ENCODE peak calls at places on chromosome 20, in four cellular contexts. One of them, this sample, is unnamed.

GRCh38 chr20:42082611-42083010 is 464.4 kb upstream of the CHD6 start:
- DNase-seq in stimulated activated CD8-positive, alpha-beta memory T cell treated with anti-CD3 and anti-CD28 coated beads, Interleukin-7, amount 100 ng/mL, for 48 hours: no peak
- DNase-seq in activated effector memory CD4-positive, alpha-beta T cell treated with Interleukin-2 at 50 U/mL for 16 hours: no peak
- DNase-seq in NCI-H2081: no peak
- DNase-seq in this sample: no peak

GRCh38 chr20:58891686-58892125 is 39.2 kb downstream of the GNAS start:
- DNase-seq in stimulated activated CD8-positive, alpha-beta memory T cell treated with anti-CD3 and anti-CD28 coated beads, Interleukin-7, amount 100 ng/mL, for 48 hours: no peak
- DNase-seq in activated effector memory CD4-positive, alpha-beta T cell treated with Interleukin-2 at 50 U/mL for 16 hours: peak; percentile 19
- DNase-seq in NCI-H2081: peak; percentile 52
- DNase-seq in this sample: peak; percentile 27

GRCh38 chr20:49479785-49480184 is 2.7 kb downstream of the KCNB1 start:
- DNase-seq in stimulated activated CD8-positive, alpha-beta memory T cell treated with anti-CD3 and anti-CD28 coated beads, Interleukin-7, amount 100 ng/mL, for 48 hours: no peak
- DNase-seq in activated effector memory CD4-positive, alpha-beta T cell treated with Interleukin-2 at 50 U/mL for 16 hours: no peak
- DNase-seq in NCI-H2081: no peak
- DNase-seq in this sample: no peak

GRCh38 chr20:44734938-44735337 is 10.7 kb upstream of the KCNK15 start:
- DNase-seq in stimulated activated CD8-positive, alpha-beta memory T cell treated with anti-CD3 and anti-CD28 coated beads, Interleukin-7, amount 100 ng/mL, for 48 hours: no peak
- DNase-seq in activated effector memory CD4-positive, alpha-beta T cell treated with Interleukin-2 at 50 U/mL for 16 hours: no peak
- DNase-seq in NCI-H2081: no peak
- DNase-seq in this sample: no peak

GRCh38 chr20:9301129-9302072 is 213.0 kb upstream of the LAMP5 start:
- DNase-seq in stimulated activated CD8-positive, alpha-beta memory T cell treated with anti-CD3 and anti-CD28 coated beads, Interleukin-7, amount 100 ng/mL, for 48 hours: no peak
- DNase-seq in activated effector memory CD4-positive, alpha-beta T cell treated with Interleukin-2 at 50 U/mL for 16 hours: no peak
- DNase-seq in NCI-H2081: peak; percentile 47
- DNase-seq in this sample: no peak

GRCh38 chr20:17630151-17630805 is 51.8 kb downstream of the RRBP1 start:
- DNase-seq in stimulated activated CD8-positive, alpha-beta memory T cell treated with anti-CD3 and anti-CD28 coated beads, Interleukin-7, amount 100 ng/mL, for 48 hours: no peak
- DNase-seq in activated effector memory CD4-positive, alpha-beta T cell treated with Interleukin-2 at 50 U/mL for 16 hours: no peak
- DNase-seq in NCI-H2081: no peak
- DNase-seq in this sample: no peak

GRCh38 chr20:21509597-21510331 is 4.1 kb downstream of the NKX2-2 start:
- DNase-seq in stimulated activated CD8-positive, alpha-beta memory T cell treated with anti-CD3 and anti-CD28 coated beads, Interleukin-7, amount 100 ng/mL, for 48 hours: no peak
- DNase-seq in activated effector memory CD4-positive, alpha-beta T cell treated with Interleukin-2 at 50 U/mL for 16 hours: no peak
- DNase-seq in NCI-H2081: no peak
- DNase-seq in this sample: no peak

GRCh38 chr20:64063389-64064144 is 569 bp downstream of the TCEA2 start:
- DNase-seq in stimulated activated CD8-positive, alpha-beta memory T cell treated with anti-CD3 and anti-CD28 coated beads, Interleukin-7, amount 100 ng/mL, for 48 hours: peak; percentile 25
- DNase-seq in activated effector memory CD4-positive, alpha-beta T cell treated with Interleukin-2 at 50 U/mL for 16 hours: no peak
- DNase-seq in NCI-H2081: no peak
- DNase-seq in this sample: no peak

GRCh38 chr20:4046311-4046924 is 31.1 kb upstream of the RNF24 start:
- DNase-seq in stimulated activated CD8-positive, alpha-beta memory T cell treated with anti-CD3 and anti-CD28 coated beads, Interleukin-7, amount 100 ng/mL, for 48 hours: no peak
- DNase-seq in activated effector memory CD4-positive, alpha-beta T cell treated with Interleukin-2 at 50 U/mL for 16 hours: no peak
- DNase-seq in NCI-H2081: no peak
- DNase-seq in this sample: no peak

GRCh38 chr20:41139227-41140093 is 2.1 kb downstream of the PLCG1 start:
- DNase-seq in stimulated activated CD8-positive, alpha-beta memory T cell treated with anti-CD3 and anti-CD28 coated beads, Interleukin-7, amount 100 ng/mL, for 48 hours: no peak
- DNase-seq in activated effector memory CD4-positive, alpha-beta T cell treated with Interleukin-2 at 50 U/mL for 16 hours: no peak
- DNase-seq in NCI-H2081: no peak
- DNase-seq in this sample: no peak

GRCh38 chr20:11193241-11193640 is 519.4 kb upstream of the JAG1 start:
- DNase-seq in stimulated activated CD8-positive, alpha-beta memory T cell treated with anti-CD3 and anti-CD28 coated beads, Interleukin-7, amount 100 ng/mL, for 48 hours: no peak
- DNase-seq in activated effector memory CD4-positive, alpha-beta T cell treated with Interleukin-2 at 50 U/mL for 16 hours: no peak
- DNase-seq in NCI-H2081: no peak
- DNase-seq in this sample: no peak

GRCh38 chr20:48769111-48769879 is 58.5 kb downstream of the PREX1 start:
- DNase-seq in stimulated activated CD8-positive, alpha-beta memory T cell treated with anti-CD3 and anti-CD28 coated beads, Interleukin-7, amount 100 ng/mL, for 48 hours: peak; percentile 98
- DNase-seq in activated effector memory CD4-positive, alpha-beta T cell treated with Interleukin-2 at 50 U/mL for 16 hours: peak; percentile 66
- DNase-seq in NCI-H2081: no peak
- DNase-seq in this sample: peak; percentile 88

GRCh38 chr20:3316131-3316530 is 77.1 kb upstream of the SLC4A11 start:
- DNase-seq in stimulated activated CD8-positive, alpha-beta memory T cell treated with anti-CD3 and anti-CD28 coated beads, Interleukin-7, amount 100 ng/mL, for 48 hours: no peak
- DNase-seq in activated effector memory CD4-positive, alpha-beta T cell treated with Interleukin-2 at 50 U/mL for 16 hours: no peak
- DNase-seq in NCI-H2081: no peak
- DNase-seq in this sample: no peak

GRCh38 chr20:61328906-61329558 is 77.0 kb downstream of the CDH4 start:
- DNase-seq in stimulated activated CD8-positive, alpha-beta memory T cell treated with anti-CD3 and anti-CD28 coated beads, Interleukin-7, amount 100 ng/mL, for 48 hours: no peak
- DNase-seq in activated effector memory CD4-positive, alpha-beta T cell treated with Interleukin-2 at 50 U/mL for 16 hours: peak; percentile 1
- DNase-seq in NCI-H2081: no peak
- DNase-seq in this sample: peak; percentile 20

GRCh38 chr20:44136579-44136978 is 50.4 kb downstream of the JPH2 start:
- DNase-seq in stimulated activated CD8-positive, alpha-beta memory T cell treated with anti-CD3 and anti-CD28 coated beads, Interleukin-7, amount 100 ng/mL, for 48 hours: no peak
- DNase-seq in activated effector memory CD4-positive, alpha-beta T cell treated with Interleukin-2 at 50 U/mL for 16 hours: no peak
- DNase-seq in NCI-H2081: no peak
- DNase-seq in this sample: no peak

GRCh38 chr20:43658068-43658722 is 8.7 kb upstream of the MYBL2 start:
- DNase-seq in stimulated activated CD8-positive, alpha-beta memory T cell treated with anti-CD3 and anti-CD28 coated beads, Interleukin-7, amount 100 ng/mL, for 48 hours: peak; percentile 47
- DNase-seq in activated effector memory CD4-positive, alpha-beta T cell treated with Interleukin-2 at 50 U/mL for 16 hours: no peak
- DNase-seq in NCI-H2081: no peak
- DNase-seq in this sample: no peak

GRCh38 chr20:48722737-48723191 is 105.0 kb downstream of the PREX1 start:
- DNase-seq in stimulated activated CD8-positive, alpha-beta memory T cell treated with anti-CD3 and anti-CD28 coated beads, Interleukin-7, amount 100 ng/mL, for 48 hours: no peak
- DNase-seq in activated effector memory CD4-positive, alpha-beta T cell treated with Interleukin-2 at 50 U/mL for 16 hours: no peak
- DNase-seq in NCI-H2081: no peak
- DNase-seq in this sample: no peak

GRCh38 chr20:407953-408842 is at the start of gene RBCK1:
- DNase-seq in stimulated activated CD8-positive, alpha-beta memory T cell treated with anti-CD3 and anti-CD28 coated beads, Interleukin-7, amount 100 ng/mL, for 48 hours: peak; percentile 79
- DNase-seq in activated effector memory CD4-positive, alpha-beta T cell treated with Interleukin-2 at 50 U/mL for 16 hours: peak; percentile 89
- DNase-seq in NCI-H2081: peak; percentile 76
- DNase-seq in this sample: peak; percentile 94

GRCh38 chr20:62860924-62861691 is 514 bp downstream of the TCFL5 start:
- DNase-seq in stimulated activated CD8-positive, alpha-beta memory T cell treated with anti-CD3 and anti-CD28 coated beads, Interleukin-7, amount 100 ng/mL, for 48 hours: no peak
- DNase-seq in activated effector memory CD4-positive, alpha-beta T cell treated with Interleukin-2 at 50 U/mL for 16 hours: peak; percentile 34
- DNase-seq in NCI-H2081: no peak
- DNase-seq in this sample: peak; percentile 51

GRCh38 chr20:1568166-1568490 is 10.6 kb upstream of the SIRPD start:
- DNase-seq in stimulated activated CD8-positive, alpha-beta memory T cell treated with anti-CD3 and anti-CD28 coated beads, Interleukin-7, amount 100 ng/mL, for 48 hours: no peak
- DNase-seq in activated effector memory CD4-positive, alpha-beta T cell treated with Interleukin-2 at 50 U/mL for 16 hours: no peak
- DNase-seq in NCI-H2081: no peak
- DNase-seq in this sample: no peak

GRCh38 chr20:41365785-41366545 is 653 bp downstream of the EMILIN3 start:
- DNase-seq in stimulated activated CD8-positive, alpha-beta memory T cell treated with anti-CD3 and anti-CD28 coated beads, Interleukin-7, amount 100 ng/mL, for 48 hours: no peak
- DNase-seq in activated effector memory CD4-positive, alpha-beta T cell treated with Interleukin-2 at 50 U/mL for 16 hours: no peak
- DNase-seq in NCI-H2081: peak; percentile 6
- DNase-seq in this sample: no peak

GRCh38 chr20:64245746-64246595 is 9.6 kb upstream of the PCMTD2 start:
- DNase-seq in stimulated activated CD8-positive, alpha-beta memory T cell treated with anti-CD3 and anti-CD28 coated beads, Interleukin-7, amount 100 ng/mL, for 48 hours: no peak
- DNase-seq in activated effector memory CD4-positive, alpha-beta T cell treated with Interleukin-2 at 50 U/mL for 16 hours: no peak
- DNase-seq in NCI-H2081: no peak
- DNase-seq in this sample: no peak

GRCh38 chr20:36775826-36776225 is 2.3 kb upstream of the DSN1 start:
- DNase-seq in stimulated activated CD8-positive, alpha-beta memory T cell treated with anti-CD3 and anti-CD28 coated beads, Interleukin-7, amount 100 ng/mL, for 48 hours: no peak
- DNase-seq in activated effector memory CD4-positive, alpha-beta T cell treated with Interleukin-2 at 50 U/mL for 16 hours: no peak
- DNase-seq in NCI-H2081: no peak
- DNase-seq in this sample: no peak

GRCh38 chr20:16922834-16923233 is 174.7 kb downstream of the OTOR start:
- DNase-seq in stimulated activated CD8-positive, alpha-beta memory T cell treated with anti-CD3 and anti-CD28 coated beads, Interleukin-7, amount 100 ng/mL, for 48 hours: no peak
- DNase-seq in activated effector memory CD4-positive, alpha-beta T cell treated with Interleukin-2 at 50 U/mL for 16 hours: no peak
- DNase-seq in NCI-H2081: no peak
- DNase-seq in this sample: no peak

GRCh38 chr20:63060057-63060991 is 53.6 kb upstream of the BHLHE23 start:
- DNase-seq in stimulated activated CD8-positive, alpha-beta memory T cell treated with anti-CD3 and anti-CD28 coated beads, Interleukin-7, amount 100 ng/mL, for 48 hours: no peak
- DNase-seq in activated effector memory CD4-positive, alpha-beta T cell treated with Interleukin-2 at 50 U/mL for 16 hours: no peak
- DNase-seq in NCI-H2081: no peak
- DNase-seq in this sample: no peak

GRCh38 chr20:50774515-50774914 is 20.3 kb upstream of the BCAS4 start:
- DNase-seq in stimulated activated CD8-positive, alpha-beta memory T cell treated with anti-CD3 and anti-CD28 coated beads, Interleukin-7, amount 100 ng/mL, for 48 hours: no peak
- DNase-seq in activated effector memory CD4-positive, alpha-beta T cell treated with Interleukin-2 at 50 U/mL for 16 hours: no peak
- DNase-seq in NCI-H2081: no peak
- DNase-seq in this sample: no peak

GRCh38 chr20:7571521-7572065 is 368.7 kb downstream of the HAO1 start:
- DNase-seq in stimulated activated CD8-positive, alpha-beta memory T cell treated with anti-CD3 and anti-CD28 coated beads, Interleukin-7, amount 100 ng/mL, for 48 hours: no peak
- DNase-seq in activated effector memory CD4-positive, alpha-beta T cell treated with Interleukin-2 at 50 U/mL for 16 hours: no peak
- DNase-seq in NCI-H2081: no peak
- DNase-seq in this sample: no peak

GRCh38 chr20:17663486-17663885 is 18.6 kb downstream of the RRBP1 start:
- DNase-seq in stimulated activated CD8-positive, alpha-beta memory T cell treated with anti-CD3 and anti-CD28 coated beads, Interleukin-7, amount 100 ng/mL, for 48 hours: no peak
- DNase-seq in activated effector memory CD4-positive, alpha-beta T cell treated with Interleukin-2 at 50 U/mL for 16 hours: no peak
- DNase-seq in NCI-H2081: no peak
- DNase-seq in this sample: no peak

GRCh38 chr20:56634735-56635422 is 5.8 kb downstream of the TFAP2C start:
- DNase-seq in stimulated activated CD8-positive, alpha-beta memory T cell treated with anti-CD3 and anti-CD28 coated beads, Interleukin-7, amount 100 ng/mL, for 48 hours: no peak
- DNase-seq in activated effector memory CD4-positive, alpha-beta T cell treated with Interleukin-2 at 50 U/mL for 16 hours: no peak
- DNase-seq in NCI-H2081: no peak
- DNase-seq in this sample: no peak

GRCh38 chr20:48983423-48984400 is 62.2 kb downstream of the ARFGEF2 start:
- DNase-seq in stimulated activated CD8-positive, alpha-beta memory T cell treated with anti-CD3 and anti-CD28 coated beads, Interleukin-7, amount 100 ng/mL, for 48 hours: no peak
- DNase-seq in activated effector memory CD4-positive, alpha-beta T cell treated with Interleukin-2 at 50 U/mL for 16 hours: no peak
- DNase-seq in NCI-H2081: no peak
- DNase-seq in this sample: no peak

GRCh38 chr20:63217706-63218105 is 1.8 kb upstream of the YTHDF1 start:
- DNase-seq in stimulated activated CD8-positive, alpha-beta memory T cell treated with anti-CD3 and anti-CD28 coated beads, Interleukin-7, amount 100 ng/mL, for 48 hours: no peak
- DNase-seq in activated effector memory CD4-positive, alpha-beta T cell treated with Interleukin-2 at 50 U/mL for 16 hours: no peak
- DNase-seq in NCI-H2081: peak; percentile 24
- DNase-seq in this sample: no peak

GRCh38 chr20:14622796-14623195 is 285.4 kb upstream of the FLRT3 start:
- DNase-seq in stimulated activated CD8-positive, alpha-beta memory T cell treated with anti-CD3 and anti-CD28 coated beads, Interleukin-7, amount 100 ng/mL, for 48 hours: no peak
- DNase-seq in activated effector memory CD4-positive, alpha-beta T cell treated with Interleukin-2 at 50 U/mL for 16 hours: no peak
- DNase-seq in NCI-H2081: no peak
- DNase-seq in this sample: no peak

GRCh38 chr20:9467995-9468394 is 46.4 kb upstream of the LAMP5 start:
- DNase-seq in stimulated activated CD8-positive, alpha-beta memory T cell treated with anti-CD3 and anti-CD28 coated beads, Interleukin-7, amount 100 ng/mL, for 48 hours: no peak
- DNase-seq in activated effector memory CD4-positive, alpha-beta T cell treated with Interleukin-2 at 50 U/mL for 16 hours: no peak
- DNase-seq in NCI-H2081: no peak
- DNase-seq in this sample: no peak

GRCh38 chr20:34720266-34720665 is 16.1 kb downstream of the TP53INP2 start:
- DNase-seq in stimulated activated CD8-positive, alpha-beta memory T cell treated with anti-CD3 and anti-CD28 coated beads, Interleukin-7, amount 100 ng/mL, for 48 hours: no peak
- DNase-seq in activated effector memory CD4-positive, alpha-beta T cell treated with Interleukin-2 at 50 U/mL for 16 hours: no peak
- DNase-seq in NCI-H2081: no peak
- DNase-seq in this sample: no peak

GRCh38 chr20:60507087-60507684 is 549.0 kb downstream of the CDH26 start:
- DNase-seq in stimulated activated CD8-positive, alpha-beta memory T cell treated with anti-CD3 and anti-CD28 coated beads, Interleukin-7, amount 100 ng/mL, for 48 hours: no peak
- DNase-seq in activated effector memory CD4-positive, alpha-beta T cell treated with Interleukin-2 at 50 U/mL for 16 hours: no peak
- DNase-seq in NCI-H2081: no peak
- DNase-seq in this sample: no peak

GRCh38 chr20:40511478-40511877 is 177.6 kb downstream of the MAFB start:
- DNase-seq in stimulated activated CD8-positive, alpha-beta memory T cell treated with anti-CD3 and anti-CD28 coated beads, Interleukin-7, amount 100 ng/mL, for 48 hours: no peak
- DNase-seq in activated effector memory CD4-positive, alpha-beta T cell treated with Interleukin-2 at 50 U/mL for 16 hours: no peak
- DNase-seq in NCI-H2081: no peak
- DNase-seq in this sample: no peak

GRCh38 chr20:46688151-46689081 is 828 bp downstream of the TP53RK start:
- DNase-seq in stimulated activated CD8-positive, alpha-beta memory T cell treated with anti-CD3 and anti-CD28 coated beads, Interleukin-7, amount 100 ng/mL, for 48 hours: no peak
- DNase-seq in activated effector memory CD4-positive, alpha-beta T cell treated with Interleukin-2 at 50 U/mL for 16 hours: no peak
- DNase-seq in NCI-H2081: peak; percentile 5
- DNase-seq in this sample: no peak

GRCh38 chr20:571754-572331 is 28.3 kb upstream of the CSNK2A1 start:
- DNase-seq in stimulated activated CD8-positive, alpha-beta memory T cell treated with anti-CD3 and anti-CD28 coated beads, Interleukin-7, amount 100 ng/mL, for 48 hours: no peak
- DNase-seq in activated effector memory CD4-positive, alpha-beta T cell treated with Interleukin-2 at 50 U/mL for 16 hours: no peak
- DNase-seq in NCI-H2081: no peak
- DNase-seq in this sample: no peak

This sample was measured in naive thymus-derived CD8-positive, alpha-beta T cell.